ENCODE peak calls at places on chromosome 2, in five cellular contexts. O is lower lobe of right lung; X is GM23248; V is ovary; Q is naive thymus-derived CD4-positive, alpha-beta T cell. S is an unnamed sample. For H3K9me3, the result is how much of the 10 kb centered on the place peaks cover.

GRCh38 chr2:64276417-64277095 is 132.3 kb upstream of the PELI1 start:
- DNase-seq in O (no peak), X (peak), V (no peak), Q (no peak), S (no peak)

GRCh38 chr2:166926657-166927056 is 38.4 kb downstream of the XIRP2 start:
- DNase-seq in O (no peak), X (no peak), V (no peak), Q (no peak), S (no peak)

GRCh38 chr2:85266424-85267041 is 61.3 kb downstream of the TGOLN2 start:
- DNase-seq in O (peak), X (peak), V (peak), Q (peak), S (peak)

GRCh38 chr2:168816369-168816768 is 13.9 kb downstream of the NOSTRIN start:
- DNase-seq in O (no peak), X (peak), V (no peak), Q (no peak), S (no peak)

GRCh38 chr2:46703588-46703987 is 212.0 kb downstream of the MCFD2 start:
- DNase-seq in O (no peak), X (peak), V (no peak), Q (no peak), S (no peak)

GRCh38 chr2:86790828-86791561 is at the start of gene CD8A:
- DNase-seq in O (no peak), X (peak), V (no peak), Q (no peak), S (no peak)

GRCh38 chr2:209977386-209978239 is 24.8 kb upstream of the RPE start:
- DNase-seq in O (no peak), X (peak), V (no peak), Q (no peak), S (no peak)

GRCh38 chr2:26429779-26430654 is 28.3 kb downstream of the DRC1 start:
- DNase-seq in O (no peak), X (peak), V (no peak), Q (no peak), S (no peak)

GRCh38 chr2:136242687-136243277 is 124.8 kb upstream of the CXCR4 start:
- DNase-seq in O (no peak), X (peak), V (no peak), Q (no peak), S (no peak)

GRCh38 chr2:240881913-240882312 is 13.3 kb downstream of the AGXT start:
- DNase-seq in O (peak), X (no peak), V (no peak), Q (no peak), S (no peak)

GRCh38 chr2:26469092-26469710 is 8.7 kb downstream of the OTOF start:
- DNase-seq in O (peak), X (peak), V (no peak), Q (no peak), S (no peak)

GRCh38 chr2:17539993-17540812 is at the start of gene VSNL1:
- DNase-seq in O (peak), X (peak), V (peak), Q (no peak), S (no peak)

GRCh38 chr2:158761626-158762025 is 33.5 kb upstream of the DAPL1 start:
- DNase-seq in O (no peak), X (peak), V (no peak), Q (no peak), S (no peak)

GRCh38 chr2:219571311-219572236 is at the start of gene OBSL1:
- DNase-seq in O (peak), X (peak), V (peak), Q (no peak), S (no peak)

GRCh38 chr2:236656721-236657120 is 87.1 kb downstream of the ACKR3 start:
- DNase-seq in O (no peak), X (no peak), V (no peak), Q (no peak), S (no peak)

GRCh38 chr2:54106631-54107454 is 8.6 kb upstream of the ACYP2 start:
- DNase-seq in O (no peak), X (peak), V (peak), Q (peak), S (peak)

GRCh38 chr2:11456251-11456650 is 9.7 kb downstream of the E2F6 start:
- DNase-seq in O (no peak), X (no peak), V (no peak), Q (no peak), S (no peak)

GRCh38 chr2:65537651-65538385 is 105.4 kb upstream of the SPRED2 start:
- DNase-seq in O (no peak), X (peak), V (no peak), Q (no peak), S (no peak)

GRCh38 chr2:183408562-183408961 is 284.3 kb downstream of the NUP35 start:
- DNase-seq in O (no peak), X (no peak), V (no peak), Q (no peak), S (no peak)

GRCh38 chr2:70558195-70558808 is 4.7 kb upstream of the TGFA start:
- DNase-seq in O (no peak), X (no peak), V (no peak), Q (no peak), S (no peak)

GRCh38 chr2:39757156-39757555 is 21.9 kb downstream of the THUMPD2 start:
- DNase-seq in O (no peak), X (no peak), V (no peak), Q (no peak), S (no peak)

GRCh38 chr2:108691447-108691846 is 27.8 kb upstream of the RANBP2 start:
- DNase-seq in O (no peak), X (no peak), V (no peak), Q (no peak), S (no peak)

GRCh38 chr2:100679211-100679610 is 116.4 kb downstream of the PDCL3 start:
- DNase-seq in O (no peak), X (no peak), V (no peak), Q (no peak), S (no peak)

GRCh38 chr2:195861821-195862220 is 204.8 kb downstream of the SLC39A10 start:
- DNase-seq in O (no peak), X (peak), V (no peak), Q (no peak), S (no peak)

GRCh38 chr2:24501813-24502212 is 10.8 kb downstream of the NCOA1 start:
- DNase-seq in O (no peak), X (no peak), V (no peak), Q (no peak), S (no peak)

GRCh38 chr2:134308474-134309385 is 54.9 kb downstream of the MGAT5 start:
- DNase-seq in O (no peak), X (no peak), V (no peak), Q (no peak), S (no peak)

GRCh38 chr2:128562471-128563347 is 244.0 kb upstream of the HS6ST1 start:
- DNase-seq in O (no peak), X (peak), V (no peak), Q (no peak), S (no peak)

DNA sequence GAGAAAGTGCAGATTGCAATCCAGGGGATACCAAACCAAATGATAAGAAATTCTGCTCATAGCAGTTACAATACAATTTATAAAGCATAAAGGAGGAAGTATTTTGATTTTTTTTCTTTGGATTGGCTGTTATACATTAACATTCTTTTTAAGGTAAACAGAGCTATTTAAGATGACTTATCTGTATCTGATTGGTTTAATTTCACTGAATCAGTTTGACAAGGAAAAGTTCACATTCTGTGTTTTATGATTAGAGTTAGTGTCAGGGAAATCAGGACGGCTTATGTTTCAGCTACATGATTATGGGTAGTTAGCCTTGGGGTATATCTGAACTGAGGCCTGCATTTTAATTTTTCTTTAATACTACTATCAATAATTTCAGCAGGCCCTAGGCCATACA is 360.9 kb downstream of the ARL6IP6 start:
- DNase-seq in O (no peak), X (no peak), V (no peak), Q (no peak), S (no peak)
- H3K9me3 ChIP-seq in O (under half), X (under half), V (under half), Q (under half), S (under half)

GRCh38 chr2:123080331-123080730 is 944.8 kb upstream of the CNTNAP5 start:
- DNase-seq in O (no peak), X (no peak), V (no peak), Q (no peak), S (no peak)
- H3K9me3 ChIP-seq in O (under half), X (under half), V (under half), Q (under half), S (under half)

GRCh38 chr2:13113016-13113415 is 396.3 kb downstream of the TRIB2 start:
- DNase-seq in O (no peak), X (no peak), V (no peak), Q (no peak), S (no peak)

GRCh38 chr2:13109516-13109915 is 392.8 kb downstream of the TRIB2 start:
- DNase-seq in O (no peak), X (no peak), V (no peak), Q (no peak), S (no peak)

GRCh38 chr2:13114391-13114790 is 397.7 kb downstream of the TRIB2 start:
- DNase-seq in O (no peak), X (peak), V (no peak), Q (no peak), S (no peak)
- H3K9me3 ChIP-seq in O (under half), X (under half), V (under half), Q (under half), S (under half)

GRCh38 chr2:184727813-184728212 is 129.5 kb downstream of the ZNF804A start:
- DNase-seq in O (no peak), X (no peak), V (no peak), Q (no peak), S (no peak)
- H3K9me3 ChIP-seq in O (under half), X (under half), V (under half), Q (under half), S (under half)

GRCh38 chr2:181670632-181671031 is 9.7 kb downstream of the NEUROD1 start:
- DNase-seq in O (no peak), X (no peak), V (no peak), Q (no peak), S (no peak)
- H3K9me3 ChIP-seq in O (under half), X (under half), V (under half), Q (under half), S (under half)

GRCh38 chr2:13522917-13523821 is 806.4 kb downstream of the TRIB2 start:
- DNase-seq in O (no peak), X (no peak), V (no peak), Q (no peak), S (no peak)

GRCh38 chr2:13522096-13522495 is 805.4 kb downstream of the TRIB2 start:
- DNase-seq in O (no peak), X (no peak), V (no peak), Q (no peak), S (no peak)

GRCh38 chr2:13524492-13524891 is 807.8 kb downstream of the TRIB2 start:
- DNase-seq in O (no peak), X (no peak), V (no peak), Q (no peak), S (no peak)
- H3K9me3 ChIP-seq in O (under half), X (under half), V (under half), Q (under half), S (under half)

DNA sequence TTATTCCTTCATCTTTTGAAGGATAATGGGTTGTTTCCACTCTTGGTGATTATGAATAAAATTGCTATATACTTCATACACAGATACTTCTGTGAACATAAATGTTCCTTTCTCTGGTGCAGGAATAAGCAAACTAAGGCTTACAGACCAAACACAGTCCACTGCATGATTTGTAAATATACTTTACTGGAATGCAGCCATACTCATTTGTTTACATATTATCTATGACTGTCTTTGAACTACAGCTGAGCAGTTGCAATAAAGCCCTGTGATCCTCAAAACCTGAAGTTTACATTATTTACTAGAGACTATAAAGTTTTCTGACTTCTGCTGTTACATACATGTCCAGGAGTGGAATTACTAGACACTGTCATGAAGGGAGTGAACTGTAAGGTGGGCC is 381.0 kb upstream of the CNTNAP5 start:
- DNase-seq in O (no peak), X (no peak), V (no peak), Q (no peak), S (no peak)
- H3K9me3 ChIP-seq in O (under half), X (under half), V (under half), Q (under half), S (under half)

DNA sequence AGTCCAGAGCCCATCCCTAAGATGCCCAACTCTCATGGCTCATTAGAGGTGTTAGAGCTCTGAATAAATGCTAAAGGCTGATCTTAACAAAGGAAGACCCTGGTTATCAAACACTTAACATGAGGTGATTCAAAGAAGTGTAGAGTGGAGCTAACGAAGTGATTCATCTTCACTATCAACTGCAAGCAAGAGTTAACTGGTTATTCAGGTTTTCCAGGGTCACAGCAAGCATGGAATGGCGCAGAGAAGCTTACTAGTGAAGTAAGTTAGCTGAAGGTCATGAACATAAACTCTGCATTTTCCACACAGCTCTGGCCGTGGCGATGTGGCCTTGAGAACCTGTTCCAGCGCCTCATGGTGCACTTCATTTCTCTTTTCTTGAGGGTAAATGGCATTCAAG is 17.0 kb downstream of the RND3 start:
- DNase-seq in O (no peak), X (peak), V (no peak), Q (no peak), S (no peak)
- H3K9me3 ChIP-seq in O (under half), X (under half), V (under half), Q (under half), S (under half)

GRCh38 chr2:171545086-171545485 is 22.8 kb downstream of the CYBRD1 start:
- DNase-seq in O (no peak), X (no peak), V (no peak), Q (no peak), S (no peak)
- H3K9me3 ChIP-seq in O (under half), X (under half), V (under half), Q (under half), S (under half)

DNA sequence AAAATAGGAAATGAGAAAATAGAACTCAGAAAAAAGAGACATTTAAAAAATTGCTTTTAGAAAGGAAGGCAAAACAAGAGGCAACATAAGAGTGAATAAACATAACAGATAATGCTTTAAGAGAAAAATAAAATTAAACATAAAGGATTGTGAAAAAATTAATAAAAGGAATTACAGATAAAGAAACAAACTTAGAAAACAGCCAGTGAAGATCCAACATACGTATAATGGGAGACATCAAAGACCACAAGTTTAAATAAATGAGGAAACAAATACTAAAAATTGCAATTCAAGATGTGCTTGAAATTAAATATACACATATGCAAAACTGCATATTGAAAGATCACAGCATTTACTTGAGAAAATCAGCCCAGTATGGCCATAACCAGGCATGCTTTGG is 448.9 kb downstream of the NBAS start:
- DNase-seq in O (no peak), X (peak), V (no peak), Q (no peak), S (no peak)
- H3K9me3 ChIP-seq in O (under half), X (under half), V (under half), Q (under half), S (under half)